ENCODE peak calls at places on chromosomes 5 and 9, in six cellular contexts. R is BE2C, Z is RWPE1, K is A549, N is K562, U is pancreas. E is an unnamed sample.

GRCh38 chr5:42620579-42621216 is 135.9 kb upstream of the CCDC152 start:
- DNase-seq in R (no peak), Z (peak; percentile 26), K (no peak), N (no peak), U (no peak), E (no peak)

GRCh38 chr5:175202461-175203065 is 241.4 kb downstream of the DRD1 start:
- DNase-seq in R (peak; percentile 40), Z (peak; percentile 92), K (peak; percentile 24), N (no peak), U (no peak), E (no peak)

GRCh38 chr9:134283692-134284265 is 42.5 kb upstream of the RXRA start:
- DNase-seq in R (no peak), Z (no peak), K (no peak), N (no peak), U (no peak), E (no peak)

GRCh38 chr5:37165761-37166160 is 83.4 kb downstream of the CPLANE1 start:
- DNase-seq in R (no peak), Z (no peak), K (no peak), N (no peak), U (no peak), E (no peak)

GRCh38 chr5:37926732-37927131 is 86.9 kb upstream of the GDNF start:
- DNase-seq in R (no peak), Z (peak; percentile 57), K (no peak), N (no peak), U (no peak), E (no peak)

GRCh38 chr9:116152941-116153764 is 438 bp upstream of the PAPPA start:
- DNase-seq in R (no peak), Z (no peak), K (peak; percentile 76), N (no peak), U (no peak), E (no peak)

GRCh38 chr9:85522459-85523092 is 219.2 kb downstream of the AGTPBP1 start:
- DNase-seq in R (peak; percentile 58), Z (peak; percentile 20), K (peak; percentile 25), N (no peak), U (no peak), E (peak; percentile 55)

GRCh38 chr9:69671291-69671903 is 774 bp downstream of the APBA1 start:
- DNase-seq in R (no peak), Z (no peak), K (no peak), N (no peak), U (peak; percentile 29), E (no peak)

GRCh38 chr5:68261174-68262021 is 45.8 kb downstream of the PIK3R1 start:
- DNase-seq in R (no peak), Z (no peak), K (no peak), N (no peak), U (no peak), E (no peak)

GRCh38 chr5:100794844-100795243 is 108.2 kb downstream of the ST8SIA4 start:
- DNase-seq in R (no peak), Z (no peak), K (no peak), N (no peak), U (no peak), E (no peak)

GRCh38 chr5:411728-412127 is 31.2 kb upstream of the EXOC3 start:
- DNase-seq in R (no peak), Z (no peak), K (no peak), N (no peak), U (no peak), E (no peak)
- TF ChIP-seq CTCF in R (no peak), Z (no peak), K (no peak), N (no peak), U (no peak), E (no peak)

GRCh38 chr9:38107405-38107804 is 38.4 kb upstream of the SHB start:
- DNase-seq in R (no peak), Z (no peak), K (no peak), N (no peak), U (no peak), E (no peak)

GRCh38 chr9:38107811-38108304 is 38.8 kb upstream of the SHB start:
- DNase-seq in R (no peak), Z (no peak), K (no peak), N (peak; percentile 59), U (no peak), E (no peak)

GRCh38 chr9:38109601-38110000 is 40.6 kb upstream of the SHB start:
- DNase-seq in R (no peak), Z (no peak), K (no peak), N (no peak), U (no peak), E (no peak)

GRCh38 chr9:38106488-38106887 is 37.5 kb upstream of the SHB start:
- DNase-seq in R (no peak), Z (peak; percentile 46), K (no peak), N (no peak), U (no peak), E (no peak)

DNA sequence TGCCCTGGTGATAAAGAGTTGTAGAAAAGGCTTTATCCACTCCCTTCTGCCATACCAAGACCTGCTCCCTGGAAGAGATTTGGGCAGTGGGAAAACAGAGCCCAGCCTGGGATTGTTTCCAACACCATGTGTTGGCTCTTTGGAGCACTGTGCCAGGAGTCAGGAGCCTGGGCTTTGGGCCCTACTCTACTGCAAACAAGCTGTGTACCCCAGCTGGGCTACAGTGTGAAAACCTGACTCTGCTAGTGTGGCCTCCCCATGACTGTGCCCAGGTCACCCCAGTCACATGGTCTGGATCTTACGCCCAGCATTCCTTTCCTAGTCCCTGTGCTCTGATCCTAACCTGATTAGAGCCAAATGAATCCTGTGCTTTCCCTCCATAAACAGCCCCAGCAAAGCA is 39.3 kb upstream of the SHB start:
- DNase-seq in R (no peak), Z (no peak), K (no peak), N (no peak), U (no peak), E (no peak)
- TF ChIP-seq CTCF in R (no peak), Z (no peak), K (no peak), N (no peak), U (no peak), E (no peak)

GRCh38 chr9:88661759-88662158 is 126.8 kb downstream of the NXNL2 start:
- DNase-seq in R (no peak), Z (no peak), K (no peak), N (no peak), U (no peak), E (no peak)
- TF ChIP-seq CTCF in R (peak; percentile 27), Z (no peak), K (peak; percentile 14), N (no peak), U (no peak), E (no peak)

DNA sequence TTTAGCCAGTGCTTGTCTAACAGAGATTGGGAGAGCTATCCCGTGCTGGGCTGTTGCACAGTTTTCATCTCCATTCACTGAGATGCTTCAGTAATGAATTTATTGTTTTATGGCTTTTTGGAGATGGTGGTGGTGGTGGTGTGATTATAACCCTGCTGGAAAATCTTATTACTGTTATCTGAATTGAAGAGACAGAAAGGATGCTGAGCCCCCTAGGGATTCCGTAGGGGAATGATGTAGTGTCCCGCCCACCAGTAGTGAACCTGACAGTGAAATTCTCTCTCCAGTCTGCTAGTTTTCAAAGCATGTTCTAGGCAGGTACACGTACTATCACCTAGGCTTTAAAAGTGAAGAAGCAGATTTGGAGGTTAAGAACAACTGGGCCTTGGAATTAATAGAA is 1.9 kb downstream of the RAI14 start:
- DNase-seq in R (no peak), Z (peak; percentile 31), K (peak; percentile 82), N (peak; percentile 67), U (no peak), E (no peak)
- TF ChIP-seq CTCF in R (no peak), Z (no peak), K (peak; percentile 6), N (no peak), U (no peak), E (peak; percentile 31)

E was measured in neural crest cell.